ENCODE peak calls at places on chromosomes 5 and 9, in eight cellular contexts. C, P, A, J, O, N, Y and M are unnamed samples.

GRCh38 chr5:160367261-160367660 is 3.2 kb downstream of the C1QTNF2 start:
- DNase-seq in C (no peak), P (no peak), A (no peak), J (no peak), O (no peak), N (no peak), Y (no peak), M (no peak)

GRCh38 chr9:4588721-4589120 is 73.4 kb upstream of the PLPP6 start:
- DNase-seq in C (no peak), P (no peak), A (no peak), J (no peak), O (no peak), N (no peak), Y (no peak), M (no peak)

GRCh38 chr9:94745806-94746540 is 19.5 kb downstream of the AOPEP start:
- DNase-seq in C (no peak), P (no peak), A (no peak), J (no peak), O (no peak), N (no peak), Y (no peak), M (no peak)

GRCh38 chr9:34331191-34331590 is 1.8 kb downstream of the NUDT2 start:
- DNase-seq in C (no peak), P (no peak), A (no peak), J (no peak), O (no peak), N (no peak), Y (no peak), M (no peak)

GRCh38 chr9:93090091-93090655 is 5.8 kb upstream of the CARD19 start:
- DNase-seq in C (no peak), P (peak; percentile 3), A (no peak), J (no peak), O (peak; percentile 9), N (no peak), Y (no peak), M (no peak)

GRCh38 chr5:32170303-32171170 is 3.6 kb downstream of the GOLPH3 start:
- DNase-seq in C (no peak), P (no peak), A (no peak), J (no peak), O (no peak), N (no peak), Y (no peak), M (no peak)

GRCh38 chr9:106893088-106893487 is 30.1 kb downstream of the ZNF462 start:
- DNase-seq in C (no peak), P (no peak), A (no peak), J (peak; percentile 47), O (no peak), N (no peak), Y (no peak), M (no peak)

GRCh38 chr5:132260714-132261615 is 3.5 kb downstream of the PDLIM4 start:
- DNase-seq in C (peak; percentile 78), P (no peak), A (no peak), J (peak; percentile 72), O (peak; percentile 79), N (peak; percentile 1), Y (no peak), M (peak; percentile 43)

GRCh38 chr9:130444565-130445221 is at the start of gene ASS1:
- DNase-seq in C (peak; percentile 65), P (peak; percentile 93), A (peak; percentile 58), J (no peak), O (peak; percentile 72), N (peak; percentile 28), Y (no peak), M (peak; percentile 24)

GRCh38 chr5:141758316-141758965 is 76.4 kb upstream of the ARAP3 start:
- DNase-seq in C (no peak), P (no peak), A (no peak), J (no peak), O (no peak), N (no peak), Y (no peak), M (no peak)

GRCh38 chr9:98234231-98234825 is 21.1 kb downstream of the TBC1D2 start:
- DNase-seq in C (no peak), P (no peak), A (no peak), J (no peak), O (peak; percentile 21), N (no peak), Y (no peak), M (no peak)

GRCh38 chr5:61790678-61791077 is 458.6 kb downstream of the ZSWIM6 start:
- DNase-seq in C (peak; percentile 0), P (peak; percentile 31), A (no peak), J (peak; percentile 43), O (no peak), N (no peak), Y (no peak), M (no peak)

GRCh38 chr5:54959673-54960418 is 25.5 kb downstream of the ESM1 start:
- DNase-seq in C (peak; percentile 40), P (no peak), A (peak; percentile 33), J (peak; percentile 4), O (no peak), N (peak; percentile 35), Y (no peak), M (no peak)

GRCh38 chr5:150217041-150217440 is 27.2 kb downstream of the SLC6A7 start:
- DNase-seq in C (no peak), P (peak; percentile 72), A (no peak), J (no peak), O (no peak), N (no peak), Y (no peak), M (no peak)

GRCh38 chr9:134886413-134886913 is 5.9 kb downstream of the FCN2 start:
- DNase-seq in C (no peak), P (no peak), A (no peak), J (no peak), O (no peak), N (no peak), Y (no peak), M (no peak)